ENCODE peak calls at places on chromosomes 4 and X, in nine cellular contexts. I, R, H, G, S, P, A, B and X are unnamed samples.
A peak's percentile ranks its signal among the peaks of the same experiment; 100 is the strongest.

GRCh38 chr4:180751009-180751408 is 1492.2 kb upstream of the TENM3 start:
- DNase-seq in I (no peak), R (no peak), H (no peak), G (peak; percentile 42), S (peak; percentile 23), P (no peak), A (no peak), B (no peak), X (peak; percentile 90)

GRCh38 chr4:147831452-147832192 is 99.7 kb downstream of the ARHGAP10 start:
- DNase-seq in I (no peak), R (no peak), H (peak; percentile 11), G (peak; percentile 55), S (peak; percentile 61), P (peak; percentile 55), A (no peak), B (no peak), X (peak; percentile 78)

GRCh38 chr4:74619931-74620702 is 174.2 kb downstream of the BTC start:
- DNase-seq in I (no peak), R (no peak), H (no peak), G (no peak), S (no peak), P (no peak), A (no peak), B (no peak), X (peak; percentile 79)

GRCh38 chr4:139916041-139916440 is 237.9 kb downstream of the MAML3 start:
- DNase-seq in I (no peak), R (no peak), H (no peak), G (no peak), S (no peak), P (no peak), A (no peak), B (no peak), X (no peak)

GRCh38 chr4:139589619-139590018 is 33.6 kb upstream of the SETD7 start:
- DNase-seq in I (no peak), R (no peak), H (no peak), G (peak; percentile 58), S (no peak), P (no peak), A (no peak), B (no peak), X (no peak)

GRCh38 chrX:138761380-138761779 is 49.9 kb upstream of the FGF13 start:
- DNase-seq in I (no peak), R (no peak), H (no peak), G (no peak), S (no peak), P (no peak), A (no peak), B (no peak), X (no peak)

GRCh38 chr4:165493359-165493758 is 114.6 kb downstream of the CPE start:
- DNase-seq in I (peak; percentile 94), R (peak; percentile 81), H (peak; percentile 70), G (peak; percentile 70), S (peak; percentile 88), P (peak; percentile 33), A (peak; percentile 81), B (peak; percentile 92), X (peak; percentile 82)

GRCh38 chrX:48917139-48917980 is 1.5 kb downstream of the PIM2 start:
- DNase-seq in I (peak; percentile 89), R (peak; percentile 92), H (peak; percentile 92), G (peak; percentile 88), S (peak; percentile 93), P (peak; percentile 85), A (peak; percentile 90), B (peak; percentile 97), X (peak; percentile 91)

GRCh38 chrX:7514871-7515599 is 327.9 kb upstream of the VCX start:
- DNase-seq in I (peak; percentile 5), R (no peak), H (no peak), G (no peak), S (no peak), P (no peak), A (no peak), B (no peak), X (no peak)

GRCh38 chr4:76896731-76897521 is 1.0 kb downstream of the SOWAHB start:
- DNase-seq in I (peak; percentile 73), R (peak; percentile 78), H (peak; percentile 58), G (peak; percentile 27), S (peak; percentile 80), P (no peak), A (peak; percentile 81), B (no peak), X (peak; percentile 23)

GRCh38 chr4:82775243-82775642 is 23.4 kb downstream of the SCD5 start:
- DNase-seq in I (no peak), R (no peak), H (no peak), G (no peak), S (no peak), P (no peak), A (no peak), B (peak; percentile 58), X (no peak)

GRCh38 chr4:95545526-95545925 is 3.2 kb downstream of the UNC5C start:
- DNase-seq in I (no peak), R (no peak), H (no peak), G (no peak), S (no peak), P (no peak), A (no peak), B (no peak), X (no peak)
- H3K4me3 ChIP-seq in I (peak overlapping the region; percentile 82), R (no peak overlapping the region), H (no peak overlapping the region), G (no peak overlapping the region), S (no peak overlapping the region), P (peak overlapping the region; percentile 61), A (peak overlapping the region; percentile 56), B (no peak overlapping the region), X (no peak overlapping the region)

GRCh38 chr4:2962614-2963184 is 507 bp downstream of the NOP14 start:
- DNase-seq in I (peak; percentile 81), R (no peak), H (peak; percentile 40), G (no peak), S (peak; percentile 68), P (no peak), A (no peak), B (no peak), X (peak; percentile 59)

GRCh38 chr4:2963185-2964076 is at the start of the genes GRK4 and NOP14:
- DNase-seq in I (peak; percentile 99), R (peak; percentile 97), H (peak; percentile 98), G (peak; percentile 98), S (peak; percentile 99), P (peak; percentile 69), A (peak; percentile 100), B (peak; percentile 99), X (peak; percentile 99)

GRCh38 chr4:2961411-2962098 is 1.7 kb downstream of the NOP14 start:
- DNase-seq in I (peak; percentile 16), R (no peak), H (no peak), G (no peak), S (no peak), P (no peak), A (no peak), B (peak; percentile 83), X (no peak)

GRCh38 chr4:2964077-2964471 is 703 bp downstream of the GRK4 start:
- DNase-seq in I (no peak), R (no peak), H (no peak), G (peak; percentile 38), S (no peak), P (no peak), A (no peak), B (no peak), X (no peak)

GRCh38 chr4:2962099-2962455 is 1.1 kb downstream of the NOP14 start:
- DNase-seq in I (no peak), R (no peak), H (no peak), G (no peak), S (no peak), P (no peak), A (no peak), B (no peak), X (no peak)
- TF ChIP-seq CTCF in I (no peak), R (no peak), H (no peak), G (no peak), S (no peak), P (no peak), A (no peak), B (no peak), X (peak; percentile 11)

GRCh38 chr4:3819210-3819919 is 53.2 kb downstream of the ADRA2C start:
- DNase-seq in I (no peak), R (no peak), H (no peak), G (no peak), S (peak; percentile 31), P (no peak), A (no peak), B (no peak), X (no peak)
- H3K4me3 ChIP-seq in I (no peak overlapping the region), R (no peak overlapping the region), H (no peak overlapping the region), G (no peak overlapping the region), S (no peak overlapping the region), P (no peak overlapping the region), A (no peak overlapping the region), B (no peak overlapping the region), X (no peak overlapping the region)

GRCh38 chr4:138555584-138555983 is 313.4 kb upstream of the SLC7A11 start:
- DNase-seq in I (peak; percentile 68), R (no peak), H (no peak), G (no peak), S (peak; percentile 13), P (no peak), A (no peak), B (no peak), X (peak; percentile 55)
- TF ChIP-seq CTCF in I (peak; percentile 85), R (no peak), H (no peak), G (no peak), S (peak; percentile 26), P (peak; percentile 25), A (no peak), B (no peak), X (peak; percentile 54)